ENCODE peak calls at places on chromosomes 2 and 18, in eight cellular contexts. W, B, X, J, V, F, M and A are unnamed samples. For H3K4me1, the result is how much of the 10 kb centered on the place peaks cover.

GRCh38 chr18:63063171-63063570 is 256.4 kb downstream of the BCL2 start:
- DNase-seq in M (no peak), F (no peak), B (peak), X (no peak), J (no peak), V (peak), W (no peak), A (peak)

GRCh38 chr2:12712871-12713270 is 3.9 kb upstream of the TRIB2 start:
- DNase-seq in B (peak), V (no peak), X (peak), W (no peak), J (no peak), M (no peak), F (peak), A (no peak)

GRCh38 chr2:37361416-37361815 is 17.0 kb downstream of the QPCT start:
- DNase-seq in M (no peak), V (no peak), B (no peak), J (no peak), W (no peak), F (no peak), X (no peak), A (no peak)

GRCh38 chr2:7707723-7708122 is 790.5 kb downstream of the RNF144A start:
- DNase-seq in X (no peak), B (peak), J (no peak), M (no peak), F (peak), V (peak), W (peak), A (no peak)

GRCh38 chr18:11872479-11873136 is 21.4 kb downstream of the CHMP1B start:
- DNase-seq in F (no peak), M (peak), X (peak), V (no peak), B (no peak), J (no peak), W (peak), A (no peak)

GRCh38 chr2:58146707-58147106 is 94.4 kb downstream of the FANCL start:
- DNase-seq in J (no peak), V (peak), X (no peak), B (peak), F (no peak), M (no peak), W (peak), A (peak)

GRCh38 chr2:25833566-25833965 is 44.7 kb downstream of the ASXL2 start:
- DNase-seq in W (peak), F (no peak), M (no peak), B (peak), V (no peak), X (no peak), J (no peak), A (no peak)

GRCh38 chr2:190838492-190838910 is 42.1 kb upstream of the GLS start:
- DNase-seq in F (peak), J (no peak), B (peak), X (no peak), W (peak), V (peak), M (no peak), A (peak)

GRCh38 chr2:170816499-170817246 is at the start of gene GAD1:
- DNase-seq in F (peak), X (peak), V (peak), B (peak), W (peak), J (peak), M (no peak), A (peak)

GRCh38 chr2:193943406-193943960 is 1713.5 kb upstream of the SLC39A10 start:
- DNase-seq in W (no peak), B (no peak), J (no peak), V (no peak), X (no peak), M (no peak), F (no peak), A (no peak)

GRCh38 chr2:161005170-161005569 is 155.1 kb upstream of the TANK start:
- DNase-seq in X (no peak), F (no peak), V (peak), M (no peak), B (no peak), W (no peak), J (no peak), A (no peak)

GRCh38 chr2:224145751-224146355 is 106.8 kb upstream of the SERPINE2 start:
- DNase-seq in F (peak), B (peak), J (no peak), X (peak), W (peak), M (no peak), V (peak), A (peak)

GRCh38 chr2:104857262-104858221 is 3.6 kb downstream of the POU3F3 start:
- DNase-seq in W (no peak), F (no peak), B (no peak), J (no peak), M (no peak), V (no peak), X (no peak), A (no peak)

GRCh38 chr18:35041752-35042379 is 653 bp downstream of the MAPRE2 start:
- DNase-seq in V (no peak), W (no peak), J (no peak), X (no peak), M (no peak), B (no peak), F (no peak), A (no peak)

GRCh38 chr2:185279999-185280398 is 458.6 kb upstream of the FSIP2 start:
- DNase-seq in X (no peak), W (peak), M (peak), V (peak), B (peak), F (peak), J (no peak), A (no peak)

GRCh38 chr2:149125031-149125725 is 86.7 kb downstream of the LYPD6B start:
- DNase-seq in B (no peak), M (no peak), V (no peak), F (no peak), J (no peak), X (peak), W (no peak), A (no peak)

GRCh38 chr2:195406886-195407603 is 250.0 kb upstream of the SLC39A10 start:
- DNase-seq in V (peak), M (no peak), F (peak), X (no peak), J (no peak), B (peak), W (no peak), A (no peak)

GRCh38 chr2:191539068-191539467 is 138.9 kb upstream of the NABP1 start:
- DNase-seq in B (peak), W (peak), J (peak), M (peak), X (peak), V (peak), F (peak), A (peak)

GRCh38 chr2:207317358-207317984 is 151.7 kb upstream of the KLF7 start:
- DNase-seq in M (no peak), X (no peak), J (no peak), B (peak), F (peak), W (peak), V (no peak), A (no peak)

GRCh38 chr2:214410128-214410775 is 602 bp upstream of the VWC2L start:
- DNase-seq in M (no peak), X (no peak), W (no peak), F (no peak), V (no peak), J (no peak), B (no peak), A (no peak)

GRCh38 chr2:66665124-66665984 is 230.4 kb downstream of the MEIS1 start:
- DNase-seq in V (peak), J (no peak), B (peak), F (no peak), W (no peak), X (no peak), M (no peak), A (no peak)

GRCh38 chr18:33755918-33756590 is 178.0 kb downstream of the ASXL3 start:
- DNase-seq in X (peak), M (no peak), F (peak), J (no peak), V (peak), B (peak), W (peak), A (peak)

GRCh38 chr2:218585541-218585940 is 16.9 kb downstream of the CNOT9 start:
- DNase-seq in X (no peak), W (no peak), M (no peak), F (no peak), B (no peak), J (no peak), V (no peak), A (no peak)

GRCh38 chr2:224754129-224754528 is 38.0 kb upstream of the CCDC195 start:
- DNase-seq in W (no peak), M (no peak), X (no peak), V (peak), F (peak), J (no peak), B (peak), A (no peak)

GRCh38 chr18:2199060-2199459 is 372.2 kb downstream of the METTL4 start:
- DNase-seq in W (no peak), B (no peak), V (no peak), J (no peak), M (no peak), F (no peak), X (no peak), A (no peak)

GRCh38 chr18:13464432-13465125 is 246.0 kb downstream of the LDLRAD4 start:
- DNase-seq in W (no peak), X (no peak), F (no peak), J (no peak), M (peak), V (peak), B (no peak), A (no peak)

GRCh38 chr2:101150306-101151140 is 659 bp downstream of the TBC1D8 start:
- DNase-seq in W (no peak), V (no peak), M (no peak), F (no peak), X (peak), B (no peak), J (peak), A (no peak)

GRCh38 chr2:70596293-70596692 is 42.7 kb upstream of the TGFA start:
- DNase-seq in J (no peak), F (no peak), W (peak), X (no peak), V (peak), M (no peak), B (no peak), A (peak)

GRCh38 chr2:113225505-113226259 is 51.9 kb downstream of the PSD4 start:
- DNase-seq in F (peak), X (peak), V (peak), W (peak), B (peak), J (peak), M (no peak), A (peak)

GRCh38 chr2:205733648-205734047 is 51.3 kb downstream of the NRP2 start:
- DNase-seq in F (no peak), W (no peak), M (no peak), J (peak), B (no peak), V (no peak), X (no peak), A (no peak)

GRCh38 chr2:68789603-68790002 is 55.0 kb downstream of the ARHGAP25 start:
- DNase-seq in X (no peak), W (no peak), B (no peak), J (no peak), M (peak), F (no peak), V (no peak), A (no peak)

GRCh38 chr2:1516798-1517060 is 103.5 kb downstream of the TPO start:
- DNase-seq in F (no peak), M (no peak), B (no peak), J (no peak), X (no peak), V (no peak), W (no peak), A (no peak)

GRCh38 chr2:102488063-102488462 is 15.0 kb downstream of the SLC9A4 start:
- DNase-seq in M (no peak), B (peak), J (no peak), V (peak), X (peak), W (no peak), F (peak), A (peak)

GRCh38 chr18:8069708-8070107 is 502.6 kb downstream of the PTPRM start:
- DNase-seq in W (no peak), M (no peak), B (no peak), J (no peak), X (no peak), V (no peak), F (no peak), A (no peak)

GRCh38 chr2:153005051-153005450 is 286.6 kb downstream of the ARL6IP6 start:
- DNase-seq in J (no peak), B (no peak), V (no peak), F (no peak), M (no peak), X (no peak), W (no peak), A (no peak)

DNA sequence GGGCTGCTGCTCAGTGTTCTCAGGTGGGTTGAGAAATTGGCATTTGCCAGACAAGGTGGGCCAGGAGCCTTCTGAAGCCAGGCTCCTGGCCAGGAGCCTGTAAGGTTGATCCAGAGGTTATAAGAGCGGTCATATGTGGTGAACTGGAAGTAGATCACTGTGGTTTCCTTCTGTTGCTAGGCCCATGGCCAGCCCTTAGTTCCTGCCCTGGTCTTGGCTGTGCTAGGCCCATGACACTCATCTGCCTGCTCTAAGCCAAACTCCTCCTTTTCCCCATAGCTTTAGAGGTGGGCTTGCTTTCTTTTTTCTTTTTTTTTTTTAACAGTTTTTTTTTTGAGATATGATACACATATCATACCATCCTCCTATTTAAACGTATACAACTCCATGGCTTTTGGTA is 5.0 kb upstream of the MGAT5 start:
- DNase-seq in V (no peak), B (no peak), J (no peak), X (no peak), W (no peak), M (no peak), F (no peak), A (no peak)
- H3K27ac ChIP-seq in V (no peak), B (no peak), J (no peak), X (no peak), W (no peak), M (no peak), F (no peak), A (no peak)

GRCh38 chr2:63850650-63851049 is 9.0 kb downstream of the UGP2 start:
- DNase-seq in V (no peak), J (no peak), W (no peak), X (no peak), M (no peak), B (no peak), F (no peak), A (no peak)
- H3K4me1 ChIP-seq in V (under half), J (under half), W (under half), X (under half), M (under half), B (under half), F (under half), A (under half)

DNA sequence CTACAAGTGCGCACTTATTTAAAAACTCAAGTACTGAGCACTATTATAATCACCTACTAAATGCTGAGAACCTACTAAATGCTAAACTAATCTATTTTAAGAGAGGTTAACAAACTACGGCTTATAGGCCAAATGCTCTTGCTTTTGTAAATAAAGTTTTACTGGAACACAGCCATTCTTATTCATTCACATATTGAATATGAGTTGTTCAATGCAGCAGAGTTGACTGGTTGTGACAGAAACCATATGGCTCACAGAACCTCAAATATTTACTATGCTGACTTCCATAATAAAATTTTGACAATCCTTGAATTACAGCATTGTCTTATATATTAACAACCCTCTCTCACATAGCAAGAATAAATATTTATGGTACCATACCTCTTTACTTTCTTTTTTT is 103.2 kb downstream of the ZNF521 start:
- DNase-seq in W (no peak), J (no peak), B (peak), M (no peak), V (no peak), F (peak), X (no peak), A (no peak)
- H3K4me2 ChIP-seq in W (no peak), J (no peak), B (no peak), M (no peak), V (no peak), F (no peak), X (no peak), A (no peak)

GRCh38 chr2:232318175-232318855 is 60.2 kb upstream of the ALPP start:
- DNase-seq in M (no peak), J (no peak), F (no peak), W (no peak), V (no peak), B (no peak), X (no peak), A (no peak)
- H3K27ac ChIP-seq in M (no peak), J (no peak), F (no peak), W (no peak), V (no peak), B (no peak), X (no peak), A (no peak)

GRCh38 chr18:76487076-76487475 is 8.0 kb downstream of the ZNF516 start:
- DNase-seq in M (no peak), W (no peak), V (no peak), X (no peak), J (no peak), F (peak), B (peak), A (no peak)
- H3K4me1 ChIP-seq in M (half or more), W (under half), V (under half), X (under half), J (under half), F (under half), B (under half), A (under half)

GRCh38 chr18:58662118-58662517 is 9.1 kb upstream of the MALT1 start:
- DNase-seq in B (no peak), W (no peak), M (no peak), X (no peak), V (no peak), J (no peak), F (no peak), A (no peak)

GRCh38 chr18:58660915-58661314 is 10.3 kb upstream of the MALT1 start:
- DNase-seq in F (no peak), X (no peak), B (no peak), W (no peak), J (no peak), M (no peak), V (no peak), A (no peak)

GRCh38 chr18:58657494-58657893 is 13.8 kb upstream of the MALT1 start:
- DNase-seq in W (no peak), M (no peak), F (no peak), V (no peak), B (no peak), J (no peak), X (no peak), A (no peak)

GRCh38 chr18:58661423-58661822 is 9.8 kb upstream of the MALT1 start:
- DNase-seq in F (peak), B (peak), M (no peak), X (peak), V (no peak), J (no peak), W (no peak), A (no peak)

DNA sequence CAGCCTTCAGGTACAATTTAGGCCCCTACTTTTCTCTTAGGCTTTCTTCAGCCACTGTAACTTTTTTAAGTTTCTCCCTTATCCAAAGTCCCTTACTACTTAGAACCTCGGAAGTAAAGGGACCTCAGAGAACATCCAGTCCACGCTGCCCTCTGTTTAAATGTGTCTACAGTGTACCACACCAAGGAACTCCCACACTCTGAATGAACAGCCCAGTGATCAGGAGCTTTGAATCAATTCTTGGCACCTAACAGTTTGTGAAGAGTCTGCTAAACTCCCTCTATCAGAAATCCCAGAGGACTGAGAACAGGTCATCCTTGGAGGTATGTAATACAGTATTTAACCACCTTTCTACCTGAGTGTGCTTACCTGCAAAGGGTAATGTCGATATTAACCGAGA is 11.6 kb upstream of the MALT1 start:
- DNase-seq in W (no peak), M (no peak), X (no peak), F (no peak), V (no peak), B (no peak), J (no peak), A (no peak)
- H3K4me2 ChIP-seq in W (no peak), M (peak), X (no peak), F (no peak), V (no peak), B (no peak), J (no peak), A (no peak)

GRCh38 chr2:73890301-73891092 is 2.3 kb upstream of the ACTG2 start:
- DNase-seq in M (no peak), X (no peak), V (no peak), F (no peak), W (no peak), J (no peak), B (peak), A (no peak)
- H3K27ac ChIP-seq in M (no peak), X (no peak), V (no peak), F (no peak), W (no peak), J (no peak), B (peak), A (no peak)